ENCODE peak calls at places on chromosomes 5 and 9, in four cellular contexts. D, P, R and M are unnamed samples.
A peak's percentile ranks its signal among the peaks of the same experiment; 100 is the strongest.

GRCh38 chr5:139655727-139656271 is 7.7 kb downstream of the CXXC5 start:
- DNase-seq in D (peak; percentile 94), P (no peak), R (peak; percentile 83), M (peak; percentile 75)

GRCh38 chr9:98583417-98583816 is 125.3 kb downstream of the GABBR2 start:
- DNase-seq in D (no peak), P (no peak), R (no peak), M (no peak)

GRCh38 chr5:83360573-83360972 is 111.0 kb upstream of the VCAN start:
- DNase-seq in D (no peak), P (no peak), R (no peak), M (no peak)

GRCh38 chr5:176994460-176995121 is 12.0 kb downstream of the UIMC1 start:
- DNase-seq in D (peak; percentile 11), P (peak; percentile 53), R (peak; percentile 26), M (no peak)

GRCh38 chr9:99595796-99596195 is 225.9 kb upstream of the NR4A3 start:
- DNase-seq in D (peak; percentile 6), P (no peak), R (no peak), M (no peak)

GRCh38 chr5:132263548-132264261 is 6.2 kb downstream of the PDLIM4 start:
- DNase-seq in D (peak; percentile 99), P (peak; percentile 83), R (no peak), M (peak; percentile 38)

GRCh38 chr5:139180850-139181785 is 17.1 kb downstream of the SIL1 start:
- DNase-seq in D (no peak), P (no peak), R (no peak), M (no peak)

GRCh38 chr5:151721087-151721646 is 34.5 kb upstream of the SPARC start:
- DNase-seq in D (no peak), P (no peak), R (no peak), M (no peak)

GRCh38 chr9:6068983-6069382 is 53.6 kb upstream of the RANBP6 start:
- DNase-seq in D (no peak), P (no peak), R (no peak), M (no peak)

GRCh38 chr9:89359018-89359417 is 40.7 kb downstream of the SECISBP2 start:
- DNase-seq in D (no peak), P (no peak), R (no peak), M (peak; percentile 22)

GRCh38 chr5:93609756-93610155 is 26.7 kb downstream of the NR2F1 start:
- DNase-seq in D (no peak), P (no peak), R (no peak), M (no peak)

GRCh38 chr5:5881294-5881693 is 458.8 kb downstream of the ICE1 start:
- DNase-seq in D (no peak), P (no peak), R (no peak), M (peak; percentile 75)

GRCh38 chr5:89560724-89561123 is 677.7 kb upstream of the MEF2C start:
- DNase-seq in D (no peak), P (no peak), R (no peak), M (no peak)

GRCh38 chr9:111711548-111711947 is 50.1 kb downstream of the GNG10 start:
- DNase-seq in D (peak; percentile 10), P (no peak), R (no peak), M (no peak)

GRCh38 chr5:55773057-55773456 is 35.2 kb downstream of the DDX4 start:
- DNase-seq in D (no peak), P (no peak), R (no peak), M (no peak)

GRCh38 chr9:131707050-131707449 is 32.8 kb downstream of the RAPGEF1 start:
- DNase-seq in D (no peak), P (no peak), R (no peak), M (no peak)
- H3K4me3 ChIP-seq in D (no peak overlapping the region), P (no peak overlapping the region), R (peak overlapping the region; percentile 51), M (no peak overlapping the region)

GRCh38 chr9:126223798-126224531 is 102.7 kb upstream of the MVB12B start:
- DNase-seq in D (no peak), P (no peak), R (no peak), M (no peak)

GRCh38 chr9:126221480-126221879 is 105.1 kb upstream of the MVB12B start:
- DNase-seq in D (no peak), P (no peak), R (no peak), M (no peak)

GRCh38 chr9:126222363-126222834 is 104.2 kb upstream of the MVB12B start:
- DNase-seq in D (peak; percentile 64), P (no peak), R (no peak), M (no peak)

GRCh38 chr9:126225611-126226609 is 100.7 kb upstream of the MVB12B start:
- DNase-seq in D (no peak), P (no peak), R (no peak), M (no peak)

GRCh38 chr9:126222835-126223431 is 103.7 kb upstream of the MVB12B start:
- DNase-seq in D (no peak), P (no peak), R (no peak), M (peak; percentile 54)
- H3K4me3 ChIP-seq in D (no peak overlapping the region), P (no peak overlapping the region), R (no peak overlapping the region), M (no peak overlapping the region)

DNA sequence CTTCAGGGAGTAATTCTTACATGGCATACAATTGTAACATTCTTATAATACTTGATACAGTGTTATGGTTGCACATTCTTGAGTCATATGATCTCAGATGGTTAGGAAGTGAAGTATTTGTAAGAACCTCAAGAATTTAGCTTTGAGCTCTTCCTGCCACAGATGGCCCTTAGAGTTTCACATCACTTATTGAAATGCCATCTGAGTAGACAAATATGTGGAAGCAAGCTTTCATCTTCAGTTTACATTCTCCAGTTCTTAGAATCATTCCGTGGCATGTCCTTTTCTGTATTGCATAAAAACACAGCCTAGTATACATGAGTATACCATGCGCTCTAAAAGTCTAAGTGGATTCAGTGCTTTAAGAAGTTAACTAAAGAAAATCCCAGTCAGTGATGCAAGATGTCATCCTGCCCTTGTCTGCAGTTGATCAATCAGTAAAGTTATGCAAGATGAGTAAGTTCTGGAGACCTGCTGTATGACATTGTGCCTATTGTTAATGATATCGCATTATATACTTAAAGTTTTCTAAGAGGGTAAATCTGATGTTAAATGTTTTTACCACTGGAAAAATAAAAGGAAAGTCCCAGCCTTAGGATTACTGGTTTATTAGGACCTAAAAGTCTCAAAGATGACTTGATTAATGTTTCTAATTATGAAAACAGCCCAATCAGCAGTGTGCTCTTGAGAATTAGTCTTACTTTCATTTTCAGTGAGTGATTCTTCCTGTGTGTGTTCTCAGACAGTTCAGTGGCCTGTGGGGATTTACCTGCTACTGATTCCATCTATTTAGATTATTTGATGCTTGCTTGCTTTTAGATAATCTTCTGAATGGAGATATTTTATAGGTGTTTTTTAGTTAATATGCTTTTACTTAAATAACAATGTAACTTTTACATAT is 29.4 kb downstream of the RHOBTB3 start:
- DNase-seq in D (peak; percentile 63), P (peak; percentile 85), R (no peak), M (no peak)
- H3K4me3 ChIP-seq in D (peak overlapping the region; percentile 34), P (peak overlapping the region; percentile 26), R (peak overlapping the region; percentile 16), M (no peak overlapping the region)

DNA sequence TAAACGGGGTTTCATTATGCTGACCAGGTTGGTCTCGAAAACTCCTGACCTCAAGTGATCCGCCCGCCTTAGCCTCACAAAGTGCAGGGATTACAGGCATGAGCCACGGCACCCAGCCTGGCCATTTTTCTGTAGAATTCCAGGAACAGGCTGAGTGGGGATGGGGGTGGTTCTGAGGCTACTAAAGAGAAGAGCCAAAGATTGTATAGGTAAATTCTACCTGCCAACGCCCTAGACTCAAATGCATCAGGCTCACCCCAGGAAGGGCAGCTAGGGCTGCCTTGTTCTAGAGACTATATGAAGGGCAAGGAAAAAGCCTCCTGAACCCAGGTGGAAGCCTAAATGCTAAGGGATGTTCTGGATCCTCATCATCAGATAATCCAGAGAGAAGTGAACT is 1.6 kb upstream of the C5orf52 start:
- DNase-seq in D (no peak), P (no peak), R (no peak), M (no peak)
- H3K4me3 ChIP-seq in D (no peak overlapping the region), P (no peak overlapping the region), R (no peak overlapping the region), M (no peak overlapping the region)

DNA sequence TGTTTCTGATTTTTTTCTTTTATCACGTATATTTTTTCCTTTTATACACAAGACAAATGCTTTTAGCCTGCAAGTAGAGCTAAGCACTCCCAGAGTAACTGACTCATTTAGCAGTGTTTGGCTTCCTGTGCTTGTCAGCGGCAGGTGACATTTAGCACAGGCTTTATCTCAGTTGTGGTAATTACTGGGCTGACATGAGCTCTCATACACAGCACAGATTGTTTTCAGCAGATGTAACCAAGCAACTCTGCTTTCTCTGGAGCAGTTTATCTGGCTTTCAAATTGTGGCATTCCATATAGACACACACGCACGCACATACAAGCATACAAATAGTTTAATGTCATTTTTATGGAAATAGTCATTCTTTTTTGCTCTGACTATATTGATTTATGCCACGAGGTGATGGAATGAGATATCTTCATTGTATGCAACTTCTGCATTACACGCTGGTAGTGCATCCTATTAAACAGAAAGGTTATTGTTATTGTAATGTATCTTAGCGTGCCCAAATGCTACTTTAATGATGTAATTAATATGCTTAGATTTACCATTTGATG is 379.0 kb upstream of the GRAMD2B start:
- DNase-seq in D (peak; percentile 37), P (peak; percentile 88), R (peak; percentile 38), M (no peak)
- H3K4me3 ChIP-seq in D (no peak overlapping the region), P (no peak overlapping the region), R (peak overlapping the region; percentile 8), M (no peak overlapping the region)

DNA sequence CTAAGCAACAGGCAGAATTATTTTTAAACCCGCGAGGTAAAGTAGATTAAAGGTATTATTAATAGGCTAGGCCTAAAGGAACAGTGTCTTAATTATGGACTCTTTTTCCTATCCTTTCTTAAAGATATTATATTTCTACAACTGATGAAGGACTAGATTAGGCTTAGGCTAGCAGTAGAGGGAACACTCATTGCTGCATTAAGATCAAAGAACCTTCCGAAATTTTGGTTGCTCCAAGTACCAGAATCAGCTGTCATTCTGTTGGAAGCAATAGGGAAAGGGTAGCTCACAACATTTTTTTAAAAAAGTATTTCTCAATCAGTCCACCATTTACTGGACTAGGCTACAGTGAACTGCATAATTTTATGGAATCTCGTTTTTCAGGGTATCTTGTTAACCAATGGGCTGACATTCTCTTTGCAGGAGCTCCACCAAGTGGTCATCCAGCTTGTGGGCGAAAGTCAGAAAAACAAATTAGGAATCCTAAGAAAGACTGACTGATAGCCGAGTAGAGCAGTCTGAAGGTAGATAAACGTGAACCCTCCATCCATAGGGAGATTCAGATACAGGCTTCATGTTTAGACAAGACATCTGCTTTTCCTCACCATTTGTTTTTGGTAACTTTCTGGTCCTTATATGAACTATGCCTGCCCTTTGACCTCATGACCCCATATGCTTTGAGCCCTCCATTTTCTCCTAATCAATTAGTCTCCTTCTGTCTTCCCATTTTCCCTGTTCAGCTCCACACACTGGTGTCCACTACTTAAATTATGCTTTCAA is 103.6 kb upstream of the CHD1 start:
- DNase-seq in D (peak; percentile 49), P (peak; percentile 62), R (peak; percentile 54), M (peak; percentile 41)
- H3K4me3 ChIP-seq in D (peak overlapping the region; percentile 75), P (no peak overlapping the region), R (peak overlapping the region; percentile 38), M (no peak overlapping the region)

DNA sequence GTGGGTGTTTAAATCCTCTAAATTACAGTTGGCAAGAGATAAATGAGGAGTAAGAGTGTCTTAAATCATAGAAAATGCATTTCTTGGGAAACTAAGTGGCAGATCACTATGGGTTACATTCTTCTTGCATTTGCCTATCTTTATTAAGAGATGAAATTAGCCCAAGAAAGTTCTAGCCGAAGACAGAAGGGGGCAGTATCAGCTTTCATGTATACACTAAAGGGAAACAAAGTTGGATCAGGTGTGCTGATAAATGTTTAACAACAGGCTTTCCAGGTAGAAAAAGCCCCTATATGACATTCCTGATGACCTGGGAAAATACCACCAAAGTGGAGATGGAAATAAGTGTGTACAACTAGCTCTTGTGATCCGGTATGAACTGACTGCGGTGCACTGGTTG is 81.9 kb upstream of the TLR4 start:
- DNase-seq in D (no peak), P (no peak), R (no peak), M (no peak)
- H3K4me3 ChIP-seq in D (no peak overlapping the region), P (no peak overlapping the region), R (no peak overlapping the region), M (no peak overlapping the region)